ENCODE peak calls at places on chromosomes 16 and 17, in eight cellular contexts. H is astrocyte, P is tibial nerve, V is osteoblast, C is natural killer cell, Q is cardiac fibroblast, Z is dorsolateral prefrontal cortex, M is PC-9. O is an unnamed sample.

GRCh38 chr16:79595916-79596450 is 4.6 kb downstream of the MAF start:
- DNase-seq in M (no peak), C (no peak), Q (no peak), Z (no peak), V (no peak), P (no peak), H (no peak), O (no peak)

GRCh38 chr16:87086156-87086555 is 231.0 kb downstream of the C16orf95 start:
- DNase-seq in V (peak), M (no peak), H (peak), C (no peak), P (no peak), Z (no peak), Q (peak), O (no peak)

GRCh38 chr17:6072157-6072556 is 2.0 kb downstream of the WSCD1 start:
- DNase-seq in M (no peak), P (no peak), Q (peak), H (no peak), V (peak), Z (peak), C (no peak), O (no peak)

GRCh38 chr17:45722161-45722560 is 62.0 kb upstream of the CRHR1 start:
- DNase-seq in C (no peak), Z (no peak), P (no peak), H (no peak), Q (peak), V (no peak), M (peak), O (no peak)

GRCh38 chr17:35286120-35286781 is 43.4 kb downstream of the SLFN5 start:
- DNase-seq in Q (peak), C (no peak), P (no peak), H (no peak), M (no peak), Z (no peak), V (no peak), O (no peak)

GRCh38 chr17:9628509-9628908 is 16.8 kb upstream of the USP43 start:
- DNase-seq in V (no peak), C (no peak), Z (peak), Q (no peak), H (no peak), P (no peak), M (peak), O (no peak)

GRCh38 chr16:79593074-79593531 is 7.4 kb downstream of the MAF start:
- DNase-seq in P (no peak), H (no peak), M (no peak), Z (no peak), Q (no peak), V (peak), C (no peak), O (no peak)

GRCh38 chr17:2421315-2422147 is 20.7 kb upstream of the MNT start:
- DNase-seq in C (no peak), V (peak), H (no peak), Z (no peak), Q (no peak), M (peak), P (no peak), O (no peak)

GRCh38 chr17:43176119-43176570 is 5.1 kb downstream of the NBR1 start:
- DNase-seq in Z (no peak), C (no peak), M (no peak), Q (no peak), V (no peak), P (no peak), H (no peak), O (no peak)

GRCh38 chr16:80667258-80667560 is 126.4 kb downstream of the DYNLRB2 start:
- DNase-seq in P (no peak), Q (no peak), V (no peak), C (no peak), M (no peak), Z (no peak), H (no peak), O (no peak)

GRCh38 chr16:49644143-49644460 is 211.8 kb downstream of the ZNF423 start:
- DNase-seq in Z (no peak), H (peak), C (no peak), Q (peak), M (no peak), V (peak), P (no peak), O (no peak)

GRCh38 chr17:32302860-32303649 is 37.4 kb downstream of the RHBDL3 start:
- DNase-seq in H (no peak), C (no peak), M (no peak), Q (no peak), V (no peak), P (no peak), Z (no peak), O (no peak)

GRCh38 chr16:23174622-23175021 is 7.9 kb upstream of the SCNN1G start:
- DNase-seq in H (no peak), Q (peak), C (no peak), M (no peak), Z (no peak), P (no peak), V (no peak), O (no peak)

GRCh38 chr16:2752850-2753522 is 548 bp downstream of the SRRM2 start:
- DNase-seq in V (peak), Q (peak), P (peak), M (peak), C (no peak), Z (peak), H (peak), O (no peak)

GRCh38 chr16:4266372-4266771 is 6.5 kb downstream of the TFAP4 start:
- DNase-seq in Z (no peak), P (no peak), C (no peak), M (no peak), V (peak), Q (peak), H (no peak), O (no peak)

DNA sequence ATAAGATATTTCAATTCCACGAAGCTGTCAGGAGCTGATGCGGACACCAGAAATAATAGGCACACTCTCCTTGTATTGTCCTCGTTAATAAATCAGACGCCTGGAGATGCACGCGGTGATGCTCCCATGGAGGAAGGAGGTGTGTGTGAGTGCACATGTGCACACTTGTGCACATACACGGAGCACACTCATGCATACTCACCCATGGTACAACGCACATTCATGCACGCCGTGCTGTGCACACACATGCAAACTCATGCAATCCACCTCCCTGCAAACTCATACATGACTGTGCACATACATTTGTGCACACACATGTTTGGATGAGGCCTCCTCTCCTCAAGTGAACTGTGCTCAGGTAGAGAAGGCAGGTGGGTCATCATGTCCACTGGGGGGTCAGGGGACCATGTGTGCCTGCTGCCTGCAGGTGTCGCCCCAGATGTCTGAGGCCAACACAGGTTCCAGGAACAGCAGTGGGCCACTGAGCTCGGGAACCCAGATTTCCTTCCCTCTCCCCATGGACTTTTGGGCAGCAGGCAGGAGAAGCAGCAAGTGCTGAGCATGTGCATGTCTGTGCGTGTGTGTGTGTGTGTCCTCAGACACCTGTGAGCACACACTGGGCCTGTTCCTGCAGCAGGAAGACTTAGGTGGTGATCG is 165.3 kb downstream of the SDK2 start:
- DNase-seq in C (no peak), V (no peak), P (no peak), H (no peak), M (no peak), Q (no peak), Z (no peak), O (no peak)
- TF ChIP-seq CTCF in C (no peak), V (no peak), P (no peak), H (no peak), M (peak), Q (no peak), Z (no peak), O (peak)

DNA sequence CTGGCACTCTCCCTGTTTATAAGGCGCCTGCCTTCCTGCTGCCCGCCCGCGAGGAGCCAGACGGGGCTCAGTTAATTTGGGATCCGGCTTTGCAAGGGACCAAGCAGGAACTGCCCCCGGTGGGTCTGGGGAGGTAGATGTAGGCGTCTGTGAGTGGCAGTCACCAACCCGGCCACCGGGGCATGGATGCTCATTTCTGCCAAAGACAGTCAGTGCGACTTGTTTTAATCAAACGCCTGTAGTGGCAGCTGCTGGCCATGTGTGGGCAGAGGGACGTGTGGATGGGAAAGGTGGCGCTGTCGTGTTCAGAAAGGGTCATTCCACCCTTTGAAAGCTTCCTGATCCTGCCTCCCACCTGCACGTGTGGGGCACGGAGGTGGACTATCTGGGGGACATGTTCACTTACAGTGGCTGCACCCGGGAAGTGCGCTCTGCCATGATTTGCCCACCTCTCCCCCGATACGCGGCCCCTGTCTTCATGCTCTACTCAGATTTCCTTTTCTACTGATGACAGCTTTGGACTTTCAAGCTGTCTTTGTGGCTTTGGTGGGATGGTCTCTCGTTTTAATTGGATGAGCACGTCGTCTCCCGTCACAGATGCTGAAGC is 60.3 kb upstream of the CIBAR2 start:
- DNase-seq in P (no peak), M (peak), Z (no peak), H (no peak), C (no peak), V (peak), Q (no peak), O (no peak)
- TF ChIP-seq CTCF in P (no peak), M (no peak), Z (peak), H (no peak), C (no peak), V (peak), Q (no peak), O (peak)

DNA sequence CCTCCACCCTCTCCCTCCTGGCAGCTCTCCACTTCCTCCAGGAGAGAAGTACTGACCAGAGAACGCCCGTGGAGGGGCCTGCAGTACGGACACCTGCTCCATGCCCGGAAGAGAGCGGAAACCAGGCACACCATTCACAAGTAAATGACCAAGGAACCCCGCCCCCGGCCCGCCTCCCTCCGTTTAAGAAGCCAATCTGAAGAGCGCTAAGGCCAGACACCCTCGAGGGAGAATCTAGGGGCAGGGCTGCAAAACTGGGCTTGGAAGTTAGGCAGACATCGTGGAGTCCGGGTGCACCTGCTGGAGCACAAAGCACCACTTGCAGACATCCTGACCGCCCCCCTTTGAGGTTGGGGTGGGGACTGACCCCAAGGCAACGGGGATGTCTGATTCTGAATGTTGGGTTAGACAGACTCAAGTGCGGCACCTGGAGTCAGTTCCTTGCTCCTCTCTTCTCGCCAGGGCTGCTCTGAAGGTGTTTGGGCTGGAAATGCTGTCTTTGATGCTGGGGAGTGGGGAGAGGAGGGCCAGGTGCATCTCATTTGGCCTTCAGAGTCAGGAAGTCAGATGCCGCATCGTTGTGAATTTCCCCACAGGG is 964 bp upstream of the FAAP100 start:
- DNase-seq in V (peak), H (peak), M (peak), P (peak), Z (peak), Q (peak), C (peak), O (no peak)
- TF ChIP-seq CTCF in V (no peak), H (no peak), M (no peak), P (no peak), Z (no peak), Q (no peak), C (peak), O (peak)

DNA sequence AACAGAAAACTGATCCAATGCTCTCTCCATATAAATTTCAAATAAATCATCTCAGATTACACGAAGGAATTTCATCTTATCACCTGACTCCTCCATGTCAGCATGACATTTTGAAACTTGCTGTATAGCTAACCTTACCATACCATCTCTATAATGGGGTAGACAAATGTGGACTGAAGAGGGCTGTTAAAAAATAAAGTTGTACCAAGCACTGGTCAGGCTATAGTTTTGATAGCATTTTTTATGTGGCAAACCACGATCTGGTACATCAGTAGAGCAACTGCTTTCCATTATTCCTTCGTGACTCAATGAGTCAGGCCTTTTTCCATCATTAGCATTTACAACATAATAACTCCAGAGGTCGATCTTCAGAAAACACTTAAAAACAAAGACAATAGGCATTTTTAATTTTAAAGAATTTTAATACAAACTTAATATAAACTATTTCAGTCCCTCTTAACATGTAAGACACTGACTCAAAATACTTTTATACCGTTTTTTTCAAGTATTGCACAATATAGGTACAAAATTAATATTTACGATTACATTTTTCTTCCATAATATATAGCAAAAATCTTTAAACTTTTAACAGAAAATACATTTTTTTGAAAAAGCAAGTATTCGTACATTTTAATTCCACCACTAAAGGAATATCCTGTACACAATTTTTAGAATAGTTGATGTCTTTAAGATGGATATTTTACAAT is 4.2 kb downstream of the TOB1 start:
- DNase-seq in V (no peak), M (no peak), P (no peak), Z (no peak), C (no peak), H (no peak), Q (no peak), O (no peak)
- TF ChIP-seq CTCF in V (no peak), M (no peak), P (no peak), Z (no peak), C (no peak), H (no peak), Q (no peak), O (no peak)

GRCh38 chr16:58299757-58300349 is 5.0 kb upstream of the PRSS54 start:
- DNase-seq in C (no peak), V (no peak), Z (no peak), M (peak), H (no peak), P (no peak), Q (peak), O (no peak)
- TF ChIP-seq CTCF in C (peak), V (peak), Z (no peak), M (peak), H (peak), P (no peak), Q (peak), O (peak)